ENCODE peak calls at places on chromosomes 13 and 19, in four cellular contexts. P is uterus; Q is esophagus squamous epithelium; L is CD8-positive, alpha-beta T cell. A is an unnamed sample.

GRCh38 chr13:27374650-27375049 is 49.8 kb upstream of the GTF3A start:
- DNase-seq in P (peak; percentile 52), Q (no peak), L (peak; percentile 70), A (peak; percentile 80)

GRCh38 chr19:54281008-54281728 is at the start of gene LILRB2:
- DNase-seq in P (no peak), Q (no peak), L (peak; percentile 7), A (no peak)

GRCh38 chr13:41751277-41751676 is 209.6 kb downstream of the VWA8 start:
- DNase-seq in P (peak; percentile 65), Q (no peak), L (no peak), A (peak; percentile 59)

GRCh38 chr19:16070366-16070990 is 5.8 kb upstream of the TPM4 start:
- DNase-seq in P (peak; percentile 82), Q (peak; percentile 79), L (peak; percentile 90), A (no peak)

GRCh38 chr13:104757712-104758111 is 1691.5 kb upstream of the SLC10A2 start:
- DNase-seq in P (no peak), Q (no peak), L (no peak), A (no peak)

GRCh38 chr19:39074205-39074692 is 9.9 kb upstream of the ACP7 start:
- DNase-seq in P (no peak), Q (no peak), L (no peak), A (no peak)

GRCh38 chr19:41907994-41908615 is 20.1 kb downstream of the ERFL start:
- DNase-seq in P (no peak), Q (no peak), L (no peak), A (no peak)

GRCh38 chr19:53409505-53410204 is 14.7 kb downstream of the ZNF765 start:
- DNase-seq in P (no peak), Q (no peak), L (no peak), A (no peak)

GRCh38 chr13:51577690-51578089 is 6.6 kb upstream of the WDFY2 start:
- DNase-seq in P (no peak), Q (no peak), L (no peak), A (no peak)

GRCh38 chr13:29706923-29707322 is 111.4 kb upstream of the SLC7A1 start:
- DNase-seq in P (no peak), Q (no peak), L (no peak), A (no peak)

GRCh38 chr13:102309110-102309509 is 92.7 kb downstream of the FGF14 start:
- DNase-seq in P (no peak), Q (no peak), L (no peak), A (no peak)

GRCh38 chr19:42433503-42434260 is 6.5 kb upstream of the LIPE start:
- DNase-seq in P (peak; percentile 82), Q (no peak), L (peak; percentile 77), A (peak; percentile 40)

GRCh38 chr13:94537740-94538630 is 58.0 kb downstream of the TGDS start:
- DNase-seq in P (no peak), Q (no peak), L (no peak), A (no peak)

GRCh38 chr19:16232568-16232967 is 34.9 kb downstream of the AP1M1 start:
- DNase-seq in P (no peak), Q (no peak), L (no peak), A (no peak)

GRCh38 chr13:43804461-43805070 is 17.8 kb upstream of the ENOX1 start:
- DNase-seq in P (no peak), Q (no peak), L (no peak), A (peak; percentile 76)

GRCh38 chr13:84605927-84606326 is 723.7 kb upstream of the SLITRK1 start:
- DNase-seq in P (no peak), Q (no peak), L (no peak), A (no peak)

GRCh38 chr13:36904219-36904618 is 15.8 kb downstream of the SMAD9 start:
- DNase-seq in P (no peak), Q (no peak), L (no peak), A (no peak)

GRCh38 chr19:9912551-9913236 is 23.6 kb downstream of the OLFM2 start:
- DNase-seq in P (no peak), Q (no peak), L (no peak), A (no peak)

DNA sequence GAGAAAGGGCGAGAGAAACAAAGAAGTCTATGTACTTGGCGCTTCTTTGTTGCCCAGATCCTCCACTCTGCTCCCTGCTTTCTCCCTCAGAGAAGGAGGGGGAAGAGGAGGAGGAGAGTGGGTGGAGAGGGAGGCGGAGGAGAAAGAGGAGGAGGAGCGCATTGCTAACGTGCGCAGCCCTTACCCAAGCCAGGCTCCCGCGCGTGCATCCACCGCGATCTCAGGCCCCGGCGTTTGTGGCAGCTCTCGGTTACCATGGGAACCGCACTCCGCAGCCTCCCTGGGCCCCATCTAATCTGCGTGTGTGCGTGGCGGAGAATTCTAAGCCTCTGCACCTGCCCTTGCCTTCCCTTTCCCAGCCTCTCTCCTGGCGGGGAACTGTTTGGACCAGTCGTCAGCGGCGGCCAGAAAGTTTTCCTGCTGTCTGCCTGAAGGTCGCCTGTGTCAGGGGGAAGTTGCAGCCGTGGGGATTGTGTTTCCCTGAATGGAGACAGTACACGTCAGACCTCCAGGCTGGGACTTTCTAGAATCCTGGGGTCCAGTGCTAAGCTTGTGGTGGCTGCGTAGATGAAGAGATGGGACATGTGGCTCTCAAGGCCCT is at the start of gene ERICH6B:
- DNase-seq in P (no peak), Q (no peak), L (no peak), A (peak; percentile 37)
- H3K27ac ChIP-seq in P (no peak within 1 kb of the TSS), Q (no peak within 1 kb of the TSS), L (no peak within 1 kb of the TSS), A (no peak within 1 kb of the TSS)

DNA sequence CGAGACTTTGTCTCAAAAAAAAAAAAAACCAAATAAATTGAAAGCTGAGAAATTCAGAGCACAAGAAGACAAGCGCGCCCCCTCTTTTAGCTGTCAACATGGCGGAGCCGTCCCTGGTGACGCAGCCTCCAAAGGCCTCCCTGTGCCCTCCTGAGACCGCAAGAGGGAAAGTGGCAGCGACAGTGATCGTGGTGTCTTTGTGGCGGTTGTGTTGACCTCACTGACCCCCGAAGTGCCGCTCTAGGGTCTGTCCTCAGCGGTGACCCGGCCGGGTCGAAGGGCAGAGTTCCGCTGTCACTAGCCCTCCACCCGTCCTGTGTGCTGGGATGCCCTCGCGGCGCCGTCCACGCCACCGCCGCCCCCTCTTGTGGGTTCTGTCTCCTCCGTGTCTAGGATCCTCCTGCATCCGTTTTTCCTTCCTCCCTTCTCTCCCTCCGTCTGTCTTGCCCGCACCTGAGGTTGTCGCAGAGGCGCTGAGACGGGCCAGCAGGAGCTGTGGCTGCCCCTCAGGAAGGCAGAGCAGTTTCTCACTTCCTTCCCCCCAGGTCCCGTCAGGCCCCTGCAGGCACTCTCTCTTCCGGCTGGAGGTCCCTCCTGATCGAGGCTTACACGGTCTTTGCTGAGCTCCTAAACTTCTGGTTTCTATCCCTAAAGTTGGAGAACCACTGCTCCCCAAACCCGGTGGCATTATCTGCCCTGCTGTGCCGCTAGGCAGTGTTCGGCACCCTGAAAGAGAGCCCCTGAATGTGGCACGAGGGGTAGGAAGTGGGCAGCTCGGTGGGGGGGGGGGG is 7.2 kb downstream of the UHRF1 start:
- DNase-seq in P (no peak), Q (no peak), L (peak; percentile 82), A (no peak)
- H3K4me3 ChIP-seq in P (no peak overlapping the region), Q (peak overlapping the region; percentile 53), L (peak overlapping the region; percentile 100), A (no peak overlapping the region)

DNA sequence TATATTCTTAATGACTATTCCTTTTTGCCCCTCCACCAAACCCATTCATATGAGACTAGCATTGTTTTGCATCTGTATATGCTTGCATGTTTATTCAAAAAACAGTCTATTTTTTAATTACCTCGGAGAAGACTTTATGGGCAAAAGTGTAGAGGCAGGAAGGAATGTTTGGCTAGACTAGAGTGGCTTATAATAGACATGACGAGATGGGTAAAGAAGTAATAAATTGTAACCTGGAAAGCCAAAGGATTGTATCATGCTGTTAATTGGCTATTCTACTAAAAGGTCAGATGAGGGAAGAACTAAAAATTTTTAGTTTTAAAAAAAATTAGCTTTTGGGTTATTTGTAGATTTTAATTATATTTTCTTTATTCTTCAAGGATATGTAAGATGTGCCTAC is 91.1 kb downstream of the FNDC3A start:
- DNase-seq in P (no peak), Q (no peak), L (no peak), A (no peak)
- TF ChIP-seq CTCF in P (no peak), Q (no peak), L (no peak), A (no peak)

GRCh38 chr13:33179463-33179862 is 106.1 kb downstream of the STARD13 start:
- DNase-seq in P (no peak), Q (no peak), L (no peak), A (no peak)

GRCh38 chr13:33175991-33176390 is 109.6 kb downstream of the STARD13 start:
- DNase-seq in P (no peak), Q (no peak), L (no peak), A (no peak)

GRCh38 chr13:33180009-33180804 is 105.3 kb downstream of the STARD13 start:
- DNase-seq in P (no peak), Q (no peak), L (no peak), A (no peak)

GRCh38 chr13:33176526-33176925 is 109.0 kb downstream of the STARD13 start:
- DNase-seq in P (no peak), Q (no peak), L (no peak), A (no peak)

GRCh38 chr13:33178197-33178699 is 107.3 kb downstream of the STARD13 start:
- DNase-seq in P (no peak), Q (no peak), L (no peak), A (no peak)
- H3K27ac ChIP-seq in P (peak overlapping the region; percentile 1), Q (no peak overlapping the region), L (no peak overlapping the region), A (no peak overlapping the region)

GRCh38 chr19:40441719-40442253 is 2.3 kb downstream of the SERTAD3 start:
- DNase-seq in P (no peak), Q (no peak), L (no peak), A (no peak)
- H3K4me3 ChIP-seq in P (no peak overlapping the region), Q (peak overlapping the region; percentile 88), L (no peak overlapping the region), A (no peak overlapping the region)